ENCODE peak calls at places on chromosomes 13 and 19, in nine cellular contexts. Y is IMR-90, L is adrenal gland, R is esophagus muscularis mucosa, J is H54, B is sigmoid colon, E is HCT116, T is body of pancreas, S is lower leg skin. Z is an unnamed sample.

GRCh38 chr19:35612224-35612558 is 344 bp upstream of the HAUS5 start:
- DNase-seq in Y (no peak), L (no peak), R (no peak), J (no peak), B (no peak), E (no peak), T (no peak), S (no peak), Z (no peak)

GRCh38 chr13:100533588-100534041 is 55.0 kb downstream of the GGACT start:
- DNase-seq in Y (no peak), L (no peak), R (no peak), J (no peak), B (no peak), E (no peak), T (peak), S (no peak), Z (no peak)

GRCh38 chr13:31947105-31947504 is 84.5 kb upstream of the FRY start:
- DNase-seq in Y (no peak), L (no peak), R (no peak), J (no peak), B (no peak), E (no peak), T (peak), S (no peak), Z (no peak)

GRCh38 chr19:43651758-43652545 is 12.3 kb upstream of the CADM4 start:
- DNase-seq in Y (peak), L (peak), R (no peak), J (no peak), B (peak), E (no peak), T (peak), S (peak), Z (peak)

GRCh38 chr13:52010890-52011689 is at the start of gene ATP7B:
- DNase-seq in Y (no peak), L (peak), R (no peak), J (peak), B (peak), E (no peak), T (peak), S (no peak), Z (peak)

GRCh38 chr13:41544824-41545707 is 87.7 kb downstream of the RGCC start:
- DNase-seq in Y (peak), L (no peak), R (peak), J (no peak), B (no peak), E (no peak), T (no peak), S (no peak), Z (no peak)

GRCh38 chr19:13492128-13492527 is 14.2 kb downstream of the CACNA1A start:
- DNase-seq in Y (peak), L (no peak), R (no peak), J (peak), B (no peak), E (no peak), T (no peak), S (no peak), Z (no peak)

GRCh38 chr19:31616031-31616430 is 266.8 kb upstream of the TSHZ3 start:
- DNase-seq in Y (no peak), L (no peak), R (no peak), J (peak), B (no peak), E (no peak), T (no peak), S (no peak), Z (no peak)

GRCh38 chr19:7917292-7918061 is 2.7 kb upstream of the SNAPC2 start:
- DNase-seq in Y (peak), L (peak), R (no peak), J (no peak), B (no peak), E (no peak), T (peak), S (no peak), Z (peak)

GRCh38 chr19:54142166-54142780 is 4.7 kb downstream of the CNOT3 start:
- DNase-seq in Y (peak), L (no peak), R (no peak), J (no peak), B (no peak), E (no peak), T (no peak), S (no peak), Z (no peak)

GRCh38 chr19:47057328-47057727 is 8.9 kb upstream of the TMEM160 start:
- DNase-seq in Y (peak), L (no peak), R (no peak), J (no peak), B (no peak), E (no peak), T (no peak), S (no peak), Z (no peak)

GRCh38 chr19:49058592-49058991 is 1.0 kb upstream of the CGB7 start:
- DNase-seq in Y (peak), L (no peak), R (no peak), J (no peak), B (no peak), E (no peak), T (no peak), S (no peak), Z (no peak)

GRCh38 chr19:18478545-18479311 is 40.8 kb upstream of the ISYNA1 start:
- DNase-seq in Y (peak), L (peak), R (peak), J (peak), B (peak), E (no peak), T (peak), S (peak), Z (no peak)

GRCh38 chr19:49639401-49640112 is 386 bp downstream of the RRAS start:
- DNase-seq in Y (no peak), L (peak), R (no peak), J (no peak), B (peak), E (no peak), T (no peak), S (peak), Z (no peak)

GRCh38 chr13:98771838-98772611 is 19.6 kb upstream of the SLC15A1 start:
- DNase-seq in Y (no peak), L (no peak), R (no peak), J (no peak), B (no peak), E (no peak), T (peak), S (no peak), Z (no peak)

GRCh38 chr13:89627991-89628390 is 1719.5 kb upstream of the MIR17HG start:
- DNase-seq in Y (no peak), L (no peak), R (no peak), J (peak), B (no peak), E (no peak), T (no peak), S (no peak), Z (no peak)

GRCh38 chr13:52707375-52707774 is 32.2 kb downstream of the CNMD start:
- DNase-seq in Y (no peak), L (no peak), R (no peak), J (no peak), B (no peak), E (no peak), T (no peak), S (no peak), Z (no peak)

GRCh38 chr13:20426766-20427448 is 98.8 kb downstream of the CRYL1 start:
- DNase-seq in Y (peak), L (no peak), R (peak), J (no peak), B (no peak), E (no peak), T (no peak), S (no peak), Z (no peak)

DNA sequence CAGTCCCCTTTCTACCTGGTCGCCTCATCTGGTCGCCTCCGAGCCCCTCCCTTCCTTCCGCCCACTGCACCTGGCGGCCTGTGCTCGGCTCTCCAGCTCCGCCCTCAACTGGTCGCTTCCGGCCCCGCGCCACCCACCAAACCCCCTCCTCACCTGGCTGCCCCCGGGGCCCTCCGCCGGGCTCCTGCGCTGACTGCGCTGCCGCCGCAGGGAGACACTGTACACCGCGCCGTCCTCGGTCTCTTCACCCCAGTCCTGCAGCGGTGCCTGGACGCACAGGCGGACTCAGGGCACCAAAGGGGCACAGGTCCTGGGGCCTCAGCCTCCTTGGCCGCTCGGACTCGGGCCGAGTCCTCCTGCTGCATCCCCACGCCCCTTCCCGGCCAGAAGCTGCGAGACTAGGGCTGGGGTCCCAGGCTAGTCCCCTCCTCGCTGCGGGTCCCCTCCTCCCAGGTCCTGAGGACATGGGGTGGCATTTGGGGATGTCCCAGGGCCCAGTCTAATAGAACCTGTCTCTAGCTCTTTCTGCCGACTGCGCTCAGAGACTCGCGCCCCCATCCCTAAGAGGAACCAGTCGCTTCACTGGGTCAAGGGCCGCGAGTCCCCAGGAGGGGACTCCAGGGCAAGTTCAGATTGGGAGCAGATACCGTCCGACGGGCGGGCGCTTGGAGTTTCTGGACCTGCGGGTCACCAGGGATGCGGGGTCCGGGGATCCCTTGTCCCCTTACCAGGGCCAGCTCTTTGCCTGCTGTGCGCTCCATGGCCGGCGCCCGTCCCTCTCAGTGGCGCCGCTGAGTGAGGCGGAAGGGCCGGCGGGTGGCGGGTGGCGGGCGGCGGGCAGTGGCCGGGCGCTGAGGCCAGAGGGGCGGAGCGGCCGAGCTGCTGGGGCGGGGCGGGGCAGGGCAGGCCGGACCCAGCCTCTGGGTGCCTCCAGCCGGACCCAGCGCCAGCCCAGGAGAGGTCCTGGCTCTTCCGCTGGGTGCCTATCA is at the start of gene RGL3:
- DNase-seq in Y (no peak), L (no peak), R (no peak), J (peak), B (no peak), E (no peak), T (peak), S (no peak), Z (no peak)
- TF ChIP-seq POLR2A in Y (no peak), L (peak), R (no peak), J (peak), B (no peak), E (no peak), T (peak), S (no peak), Z (no peak)

DNA sequence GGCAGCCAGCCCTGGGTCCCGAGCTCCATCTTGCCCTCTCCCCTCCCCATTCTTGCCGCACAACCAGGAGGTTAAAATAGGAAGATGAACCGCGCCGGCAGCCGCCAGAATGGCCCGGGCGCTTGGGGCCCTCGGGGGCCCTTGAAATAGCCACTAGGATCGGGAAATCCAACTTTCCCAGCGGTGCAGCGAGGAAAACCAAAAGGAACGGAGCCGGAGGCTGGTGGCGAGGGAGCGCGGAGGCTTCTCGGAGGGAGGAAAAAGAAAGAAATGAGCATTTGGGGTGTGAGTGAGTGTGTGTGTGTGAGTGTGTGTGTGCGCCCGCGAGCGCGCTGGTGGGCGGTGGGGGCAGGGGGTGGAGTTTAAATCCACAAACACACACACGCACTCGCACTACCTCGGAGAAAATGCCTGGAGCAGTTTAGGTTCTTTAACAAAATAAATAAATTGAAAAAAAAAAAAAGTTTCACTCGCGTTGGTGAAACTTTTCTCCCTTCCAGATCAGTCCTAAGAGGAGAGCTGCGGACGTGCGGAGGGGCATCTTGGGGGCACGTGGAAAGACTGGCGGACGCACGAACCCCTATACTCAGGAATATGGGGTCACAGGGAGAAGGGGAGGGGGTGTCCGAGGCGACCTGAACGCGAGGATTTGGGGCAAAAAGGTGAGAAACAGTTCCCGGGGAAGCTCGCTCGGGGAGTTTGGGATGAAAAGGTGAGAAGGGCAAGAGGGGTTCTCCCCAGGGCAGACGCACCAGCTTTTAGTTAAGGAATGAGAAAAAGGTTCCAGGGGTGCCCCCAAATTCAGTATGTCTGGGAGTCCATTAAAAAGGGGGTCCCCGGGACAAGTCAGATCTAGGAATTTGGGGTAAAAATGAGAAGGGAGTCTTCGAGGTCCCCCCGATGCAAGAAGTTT is 1.3 kb downstream of the RFX2 start:
- DNase-seq in Y (peak), L (peak), R (peak), J (peak), B (peak), E (no peak), T (peak), S (peak), Z (peak)
- TF ChIP-seq POLR2A in Y (peak), L (peak), R (no peak), J (no peak), B (peak), E (no peak), T (peak), S (no peak), Z (peak)

GRCh38 chr13:112606125-112607001 is 18.4 kb upstream of the TUBGCP3 start:
- DNase-seq in Y (peak), L (peak), R (peak), J (peak), B (peak), E (peak), T (peak), S (peak), Z (peak)
- TF ChIP-seq POLR2A in Y (peak), L (peak), R (no peak), J (peak), B (no peak), E (no peak), T (peak), S (no peak), Z (peak)

GRCh38 chr19:1354496-1355257 is 29.0 kb upstream of the NDUFS7 start:
- DNase-seq in Y (peak), L (peak), R (peak), J (peak), B (peak), E (peak), T (peak), S (peak), Z (peak)
- TF ChIP-seq POLR2A in Y (peak), L (peak), R (peak), J (peak), B (peak), E (peak), T (peak), S (no peak), Z (peak)

GRCh38 chr13:110064022-110064421 is 242.9 kb downstream of the COL4A1 start:
- DNase-seq in Y (no peak), L (no peak), R (no peak), J (no peak), B (no peak), E (no peak), T (no peak), S (no peak), Z (no peak)
- TF ChIP-seq POLR2A in Y (no peak), L (no peak), R (no peak), J (no peak), B (no peak), E (no peak), T (no peak), S (no peak), Z (no peak)

DNA sequence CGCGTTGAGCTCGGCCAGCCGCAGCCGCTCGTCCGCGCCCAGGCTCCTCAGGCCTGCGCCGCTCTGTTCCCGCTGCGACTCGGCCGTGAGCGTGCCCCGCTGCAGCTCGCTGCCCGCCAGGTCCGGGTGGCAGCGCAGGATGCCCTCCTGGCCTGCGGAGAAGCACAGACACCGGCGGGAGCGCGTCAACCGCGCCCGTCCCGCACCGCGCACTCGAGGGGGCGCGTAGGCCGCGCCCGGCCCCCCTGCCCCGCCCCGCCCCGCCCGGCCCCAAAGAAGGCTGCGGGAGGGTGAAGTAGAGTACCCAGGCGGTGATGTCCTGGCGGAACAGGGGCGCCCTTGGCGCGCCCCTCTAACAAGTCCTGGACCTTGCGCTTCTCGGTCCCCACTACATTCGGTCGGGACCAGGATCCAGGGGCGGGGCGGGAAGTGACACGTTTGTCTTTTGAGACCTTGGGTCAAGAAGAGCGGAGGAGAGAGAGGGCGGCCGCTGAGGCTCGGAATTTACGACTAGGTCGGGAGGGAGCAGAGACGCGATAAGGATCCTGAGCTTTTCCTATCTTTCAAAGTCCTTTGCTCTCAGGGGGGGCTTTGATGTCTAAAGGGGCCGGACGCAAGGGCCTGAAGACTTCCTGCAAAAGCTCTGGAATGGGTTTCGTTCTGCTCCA is 9.3 kb upstream of the CDX2 start:
- DNase-seq in Y (no peak), L (no peak), R (no peak), J (no peak), B (no peak), E (no peak), T (no peak), S (no peak), Z (no peak)
- TF ChIP-seq POLR2A in Y (no peak), L (no peak), R (no peak), J (no peak), B (no peak), E (no peak), T (no peak), S (no peak), Z (no peak)

DNA sequence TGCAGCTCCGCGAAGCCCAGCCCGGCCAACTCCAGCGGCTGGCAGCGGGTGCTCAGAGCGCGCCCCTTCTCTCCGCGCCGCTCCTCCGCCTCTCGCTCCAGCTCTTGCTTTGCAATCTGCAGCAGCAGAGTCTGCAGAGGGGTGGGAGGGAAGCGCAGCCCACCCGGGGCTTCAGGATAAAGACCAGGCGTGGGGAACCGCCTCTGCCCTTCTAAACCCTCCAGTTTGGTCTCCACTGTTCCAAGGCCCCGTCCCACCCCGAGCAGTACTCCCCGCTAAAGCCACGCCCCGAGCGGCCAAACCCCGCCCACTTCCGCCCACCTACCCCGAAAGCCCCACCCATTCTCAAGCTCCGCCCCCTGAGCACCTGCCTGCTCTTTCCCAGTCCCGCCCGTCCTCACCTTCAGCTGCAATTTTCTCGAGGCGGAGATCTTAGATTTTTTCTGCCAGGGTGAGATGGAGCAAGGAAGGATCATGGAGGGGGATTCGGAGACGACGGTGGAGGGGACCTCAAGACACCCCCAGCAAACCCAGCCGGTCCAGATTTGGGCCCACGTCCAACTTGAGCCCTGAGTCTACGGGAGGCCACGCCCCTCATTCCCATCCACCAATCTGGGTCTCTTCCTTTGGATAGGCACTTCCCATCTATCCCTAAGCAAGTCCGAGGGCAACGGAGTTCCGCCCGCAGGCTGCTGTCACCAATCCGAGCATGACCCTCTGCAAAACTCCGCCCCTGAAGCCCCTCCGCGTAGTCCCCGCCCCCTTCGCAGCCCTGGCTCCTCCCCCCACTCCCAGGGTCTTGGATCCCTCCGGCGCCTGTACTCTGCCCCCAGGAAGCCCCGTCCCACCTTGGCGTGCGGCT is 1.1 kb downstream of the TNNI3 start:
- DNase-seq in Y (peak), L (no peak), R (no peak), J (no peak), B (no peak), E (peak), T (peak), S (no peak), Z (peak)
- TF ChIP-seq POLR2A in Y (no peak), L (no peak), R (no peak), J (no peak), B (no peak), E (no peak), T (no peak), S (no peak), Z (no peak)

Z was measured in erythroblast.